ENCODE peak calls at places on chromosomes 7 and 10, in five cellular contexts. D, M, A, L and E are unnamed samples.

GRCh38 chr7:140242057-140243031 is 65.6 kb upstream of the KDM7A start:
- DNase-seq in D (peak; percentile 35), M (peak; percentile 31), A (no peak), L (no peak), E (no peak)

GRCh38 chr7:130365511-130366441 is 14.5 kb upstream of the CPA1 start:
- DNase-seq in D (no peak), M (no peak), A (no peak), L (no peak), E (peak; percentile 90)

GRCh38 chr10:119658274-119658673 is 7.1 kb downstream of the BAG3 start:
- DNase-seq in D (peak; percentile 56), M (peak; percentile 92), A (peak; percentile 94), L (peak; percentile 72), E (peak; percentile 86)

GRCh38 chr7:133360201-133360600 is 107.3 kb downstream of the EXOC4 start:
- DNase-seq in D (no peak), M (no peak), A (no peak), L (no peak), E (no peak)

GRCh38 chr7:68564741-68565140 is 1033.5 kb upstream of the AUTS2 start:
- DNase-seq in D (no peak), M (no peak), A (no peak), L (no peak), E (no peak)

GRCh38 chr7:111763221-111763791 is 201.0 kb upstream of the IMMP2L start:
- DNase-seq in D (no peak), M (peak; percentile 75), A (peak; percentile 38), L (no peak), E (no peak)

GRCh38 chr10:35819011-35819410 is 176.9 kb upstream of the FZD8 start:
- DNase-seq in D (no peak), M (no peak), A (no peak), L (no peak), E (no peak)

GRCh38 chr10:86545097-86545496 is 23.5 kb upstream of the WAPL start:
- DNase-seq in D (no peak), M (no peak), A (no peak), L (no peak), E (no peak)

GRCh38 chr7:139016931-139017511 is 18.8 kb downstream of the ZC3HAV1L start:
- DNase-seq in D (peak; percentile 36), M (peak; percentile 75), A (peak; percentile 73), L (no peak), E (peak; percentile 45)

GRCh38 chr10:63801139-63801538 is 279.9 kb downstream of the REEP3 start:
- DNase-seq in D (no peak), M (no peak), A (no peak), L (no peak), E (no peak)

DNA sequence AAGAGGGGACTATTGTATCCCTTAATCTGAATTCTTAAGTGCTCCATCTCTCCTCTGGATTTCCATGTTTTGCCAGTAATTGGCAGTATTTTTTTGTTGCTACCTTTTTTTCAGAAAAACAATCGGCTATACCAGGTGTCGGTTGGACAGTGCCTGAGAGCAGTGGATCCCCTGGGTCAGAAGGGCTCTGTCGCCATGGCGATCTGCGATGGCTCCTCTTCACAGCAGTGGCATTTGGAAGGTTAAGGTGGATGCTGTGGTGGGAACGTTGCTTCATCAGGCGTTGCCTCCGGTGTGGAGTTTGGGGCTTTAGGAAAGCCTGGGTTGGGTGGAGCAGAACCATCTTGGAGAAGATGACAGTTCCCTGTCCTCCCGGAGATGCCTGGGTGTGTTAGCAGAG is 96.0 kb downstream of the GALNT11 start:
- DNase-seq in D (no peak), M (no peak), A (no peak), L (no peak), E (no peak)
- H3K36me3 ChIP-seq in D (peaks cover 81% of the 10 kb centered on the region), M (peaks cover 3% of the 10 kb centered on the region), A (peaks cover 54% of the 10 kb centered on the region), L (peaks cover 41% of the 10 kb centered on the region), E (no peaks in the 10 kb centered on the region)

GRCh38 chr7:26858735-26859134 is 5.7 kb downstream of the SKAP2 start:
- DNase-seq in D (no peak), M (no peak), A (no peak), L (no peak), E (no peak)

GRCh38 chr7:26858229-26858568 is 6.2 kb downstream of the SKAP2 start:
- DNase-seq in D (no peak), M (no peak), A (no peak), L (no peak), E (no peak)

GRCh38 chr7:26859720-26860119 is 4.7 kb downstream of the SKAP2 start:
- DNase-seq in D (no peak), M (no peak), A (no peak), L (no peak), E (no peak)

GRCh38 chr7:26861050-26861449 is 3.3 kb downstream of the SKAP2 start:
- DNase-seq in D (no peak), M (no peak), A (no peak), L (no peak), E (no peak)

GRCh38 chr7:26860361-26860760 is 4.0 kb downstream of the SKAP2 start:
- DNase-seq in D (no peak), M (peak; percentile 30), A (no peak), L (no peak), E (no peak)
- TF ChIP-seq CTCF in D (no peak), M (peak; percentile 42), A (no peak), L (no peak), E (no peak)

GRCh38 chr10:77417359-77417758 is 220.2 kb downstream of the KCNMA1 start:
- DNase-seq in D (no peak), M (no peak), A (no peak), L (no peak), E (no peak)

GRCh38 chr10:77417806-77418205 is 219.8 kb downstream of the KCNMA1 start:
- DNase-seq in D (no peak), M (no peak), A (no peak), L (peak; percentile 62), E (no peak)

GRCh38 chr10:77418211-77418640 is 219.4 kb downstream of the KCNMA1 start:
- DNase-seq in D (no peak), M (no peak), A (no peak), L (no peak), E (no peak)

GRCh38 chr10:77415311-77415960 is 222.2 kb downstream of the KCNMA1 start:
- DNase-seq in D (peak; percentile 79), M (no peak), A (no peak), L (no peak), E (no peak)

GRCh38 chr10:77416327-77417135 is 221.1 kb downstream of the KCNMA1 start:
- DNase-seq in D (peak; percentile 67), M (no peak), A (peak; percentile 90), L (no peak), E (no peak)
- H3K4me3 ChIP-seq in D (no peak overlapping the region), M (no peak overlapping the region), A (no peak overlapping the region), L (no peak overlapping the region), E (no peak overlapping the region)

DNA sequence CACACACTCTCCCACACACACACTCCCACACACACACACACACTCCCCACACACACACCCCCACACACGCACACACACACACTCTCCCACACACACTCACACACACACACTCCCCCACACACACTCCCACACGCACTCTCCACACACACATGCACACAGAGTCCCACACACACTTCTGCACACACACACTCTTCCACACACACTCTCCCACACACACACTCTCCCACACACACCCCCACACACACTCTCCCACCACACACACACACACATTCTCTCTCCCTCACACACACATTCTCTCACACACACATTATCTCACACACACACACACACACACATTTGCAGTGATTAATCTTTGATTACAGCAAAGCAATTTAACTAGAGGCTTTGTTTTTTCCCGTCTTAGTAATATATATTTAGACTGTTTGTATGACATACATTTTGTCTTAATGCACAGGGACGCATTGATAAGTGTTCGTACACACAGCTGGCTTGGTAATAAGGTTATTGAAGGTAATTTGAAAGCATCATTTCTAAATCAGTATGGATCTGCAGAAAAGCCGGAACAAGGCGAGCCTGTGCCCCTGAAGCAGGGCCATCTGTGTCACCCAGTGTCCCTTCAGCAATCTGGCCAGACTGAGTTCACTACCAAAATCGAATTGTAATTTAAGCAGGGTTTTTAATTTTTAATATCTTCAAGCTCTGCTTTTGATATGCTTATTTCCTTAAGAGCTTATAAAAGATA is 69.9 kb upstream of the SH2B2 start:
- DNase-seq in D (no peak), M (no peak), A (no peak), L (no peak), E (no peak)
- H3K36me3 ChIP-seq in D (no peaks in the 10 kb centered on the region), M (no peaks in the 10 kb centered on the region), A (no peaks in the 10 kb centered on the region), L (no peaks in the 10 kb centered on the region), E (no peaks in the 10 kb centered on the region)

DNA sequence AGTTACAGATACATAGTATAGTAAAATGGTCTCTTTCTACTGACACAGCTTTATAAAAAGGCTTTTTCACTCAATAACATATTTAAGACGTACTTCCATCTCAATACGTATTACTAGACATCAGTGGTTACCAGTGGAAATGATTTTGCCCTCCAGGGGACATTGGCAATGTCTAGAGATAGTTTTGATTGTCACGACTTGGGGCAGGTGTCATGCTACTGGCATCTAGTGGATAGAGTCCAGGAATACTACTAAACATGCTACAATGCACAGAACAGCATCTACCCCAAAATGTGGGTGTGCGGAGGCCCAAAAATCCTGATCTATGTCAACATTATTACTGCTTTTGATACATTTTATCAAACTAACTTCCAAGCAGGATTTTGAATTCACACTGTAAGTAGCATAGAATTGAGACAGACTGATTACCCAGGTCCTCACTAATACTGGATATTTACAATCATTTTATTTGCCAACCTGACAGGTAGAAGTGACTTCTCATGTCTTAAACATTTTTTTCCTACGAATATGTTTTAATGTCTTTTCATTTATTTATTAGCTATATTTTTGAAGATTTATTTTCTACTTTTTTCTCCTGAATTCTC is 53.8 kb downstream of the HGF start:
- DNase-seq in D (no peak), M (peak; percentile 17), A (peak; percentile 79), L (no peak), E (no peak)
- TF ChIP-seq CTCF in D (no peak), M (no peak), A (peak; percentile 73), L (peak; percentile 41), E (no peak)

DNA sequence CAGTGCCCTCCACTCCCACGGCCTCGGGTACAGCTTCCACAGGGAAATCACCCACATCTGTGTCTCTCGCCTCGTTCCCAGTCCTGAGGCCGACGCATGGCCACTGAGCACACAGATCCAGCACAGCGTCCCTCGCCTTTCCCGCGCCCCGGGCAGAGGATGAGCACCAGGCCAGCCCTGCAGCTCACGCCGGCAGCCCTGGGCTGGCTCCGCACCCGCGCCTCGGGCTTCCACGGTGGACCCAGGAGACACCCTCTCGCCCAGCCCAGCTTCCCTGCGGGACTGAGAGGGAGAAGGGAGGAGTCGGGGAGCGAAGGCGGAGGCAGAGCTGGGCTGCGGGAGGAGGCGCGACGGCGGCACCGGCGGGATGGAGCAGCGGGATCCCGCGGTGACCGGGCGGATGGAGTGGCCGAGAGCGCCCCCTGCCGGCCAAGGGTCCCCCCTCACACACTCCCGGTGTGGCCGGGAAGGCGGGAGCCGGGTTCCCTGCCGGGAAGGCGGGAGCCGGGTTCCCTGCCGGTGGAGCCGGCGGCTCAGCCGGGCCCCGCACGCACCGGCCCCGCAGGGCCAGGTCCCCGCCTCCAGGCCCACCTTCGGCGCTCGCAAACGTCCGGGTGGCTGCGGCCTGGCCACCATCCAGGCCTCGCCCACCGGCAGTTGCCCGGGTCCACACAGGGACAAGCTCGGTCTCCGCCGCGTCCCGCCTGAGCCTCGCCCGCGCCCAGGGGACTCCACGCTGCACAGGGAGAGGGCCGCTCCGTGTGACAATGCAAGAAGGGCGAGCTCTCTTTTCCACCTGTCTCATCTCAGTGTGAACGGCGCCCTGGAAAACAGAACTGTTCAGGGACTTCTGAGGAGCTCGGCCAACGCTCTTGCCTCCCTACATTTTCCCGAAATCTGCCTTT is 110.3 kb upstream of the LANCL2 start:
- DNase-seq in D (peak; percentile 75), M (peak; percentile 94), A (peak; percentile 61), L (peak; percentile 31), E (peak; percentile 83)
- H3K4me3 ChIP-seq in D (peak overlapping the region; percentile 77), M (peak overlapping the region; percentile 86), A (peak overlapping the region; percentile 56), L (peak overlapping the region; percentile 76), E (peak overlapping the region; percentile 49)

GRCh38 chr7:87199700-87200450 is 19.7 kb downstream of the TMEM243 start:
- DNase-seq in D (no peak), M (no peak), A (no peak), L (no peak), E (no peak)
- H3K36me3 ChIP-seq in D (peaks cover 20% of the 10 kb centered on the region), M (no peaks in the 10 kb centered on the region), A (peaks cover 34% of the 10 kb centered on the region), L (peaks cover 16% of the 10 kb centered on the region), E (no peaks in the 10 kb centered on the region)